ENCODE peak calls at places on chromosomes 1 and 21, in seven cellular contexts. One of them, this sample, is unnamed.

GRCh38 chr1:112905420-112906154 is 50.4 kb downstream of the SLC16A1 start:
- DNase-seq in endodermal cell: no peak
- DNase-seq in fibroblast of villous mesenchyme: peak; percentile 29
- DNase-seq in CD4-positive, alpha-beta T cell: no peak
- DNase-seq in dorsolateral prefrontal cortex: no peak
- DNase-seq in natural killer cell: no peak
- DNase-seq in coronary artery: no peak
- DNase-seq in this sample: no peak

GRCh38 chr21:14864211-14865021 is 200.4 kb downstream of the NRIP1 start:
- DNase-seq in endodermal cell: peak; percentile 87
- DNase-seq in fibroblast of villous mesenchyme: peak; percentile 89
- DNase-seq in CD4-positive, alpha-beta T cell: no peak
- DNase-seq in dorsolateral prefrontal cortex: peak; percentile 78
- DNase-seq in natural killer cell: no peak
- DNase-seq in coronary artery: no peak
- DNase-seq in this sample: peak; percentile 70

GRCh38 chr1:27139980-27140379 is 14.9 kb downstream of the SLC9A1 start:
- DNase-seq in endodermal cell: no peak
- DNase-seq in fibroblast of villous mesenchyme: no peak
- DNase-seq in CD4-positive, alpha-beta T cell: no peak
- DNase-seq in dorsolateral prefrontal cortex: no peak
- DNase-seq in natural killer cell: no peak
- DNase-seq in coronary artery: no peak
- DNase-seq in this sample: no peak

GRCh38 chr21:38927776-38928175 is 122.0 kb downstream of the ETS2 start:
- DNase-seq in endodermal cell: no peak
- DNase-seq in fibroblast of villous mesenchyme: no peak
- DNase-seq in CD4-positive, alpha-beta T cell: no peak
- DNase-seq in dorsolateral prefrontal cortex: no peak
- DNase-seq in natural killer cell: no peak
- DNase-seq in coronary artery: no peak
- DNase-seq in this sample: no peak

GRCh38 chr1:82449671-82450070 is 648.9 kb downstream of the ADGRL2 start:
- DNase-seq in endodermal cell: no peak
- DNase-seq in fibroblast of villous mesenchyme: no peak
- DNase-seq in CD4-positive, alpha-beta T cell: no peak
- DNase-seq in dorsolateral prefrontal cortex: no peak
- DNase-seq in natural killer cell: no peak
- DNase-seq in coronary artery: no peak
- DNase-seq in this sample: no peak

GRCh38 chr1:236289492-236290131 is 7.9 kb upstream of the ERO1B start:
- DNase-seq in endodermal cell: no peak
- DNase-seq in fibroblast of villous mesenchyme: no peak
- DNase-seq in CD4-positive, alpha-beta T cell: no peak
- DNase-seq in dorsolateral prefrontal cortex: no peak
- DNase-seq in natural killer cell: no peak
- DNase-seq in coronary artery: no peak
- DNase-seq in this sample: no peak

GRCh38 chr21:21196848-21197247 is 198.6 kb downstream of the NCAM2 start:
- DNase-seq in endodermal cell: no peak
- DNase-seq in fibroblast of villous mesenchyme: no peak
- DNase-seq in CD4-positive, alpha-beta T cell: no peak
- DNase-seq in dorsolateral prefrontal cortex: no peak
- DNase-seq in natural killer cell: no peak
- DNase-seq in coronary artery: no peak
- DNase-seq in this sample: no peak

GRCh38 chr1:39717809-39718208 is 20.9 kb upstream of the PPIE start:
- DNase-seq in endodermal cell: no peak
- DNase-seq in fibroblast of villous mesenchyme: no peak
- DNase-seq in CD4-positive, alpha-beta T cell: no peak
- DNase-seq in dorsolateral prefrontal cortex: no peak
- DNase-seq in natural killer cell: no peak
- DNase-seq in coronary artery: no peak
- DNase-seq in this sample: no peak

DNA sequence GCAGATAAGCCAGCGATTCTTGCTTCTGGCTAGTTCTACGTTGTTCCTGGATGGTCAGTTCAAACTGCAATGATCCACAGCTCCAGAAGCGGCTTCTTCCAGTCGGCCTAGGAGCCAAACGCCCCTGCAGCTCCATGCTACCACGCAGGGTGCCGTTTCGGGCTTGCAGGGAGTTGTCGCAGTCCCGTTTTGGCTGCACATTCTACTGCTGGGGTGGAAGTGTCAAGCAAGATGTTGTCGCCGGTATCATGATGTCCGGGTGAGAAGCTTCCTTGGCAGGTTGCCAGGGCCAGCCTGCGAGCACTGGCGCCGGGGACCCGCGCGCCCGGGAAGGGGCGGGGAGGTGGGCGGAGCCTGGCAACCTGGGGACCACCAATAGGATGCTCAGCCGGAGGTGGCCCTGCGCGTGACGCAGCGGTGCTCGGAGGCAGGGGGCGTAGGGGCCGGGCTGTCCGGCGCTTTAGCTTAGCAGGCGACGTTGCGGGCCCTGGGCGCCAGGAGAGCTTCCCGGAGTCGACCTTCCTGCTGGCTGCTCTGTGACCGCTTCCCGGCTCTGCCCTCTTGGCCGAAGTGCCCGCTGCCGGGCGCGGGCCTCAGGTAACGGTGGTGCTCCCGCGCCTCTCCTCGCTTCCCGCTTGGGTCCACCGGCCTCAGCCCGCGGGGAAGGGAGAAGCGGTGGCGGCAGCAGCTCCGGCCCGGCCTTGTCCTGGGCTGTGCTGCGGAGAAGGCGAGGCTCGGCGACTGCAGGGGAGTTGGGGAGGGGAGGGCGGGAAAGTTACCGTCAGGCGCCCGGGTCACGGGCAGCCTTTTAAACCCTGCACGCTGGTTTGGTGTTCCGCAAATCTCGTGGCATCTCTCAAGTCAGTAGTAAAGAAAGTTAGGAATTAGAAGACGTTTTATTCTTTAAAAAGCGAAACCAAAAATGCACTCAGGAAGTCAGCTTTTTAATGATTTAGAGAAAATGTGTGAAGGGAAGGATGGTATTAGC is at the start of gene SOAT1:
- DNase-seq in endodermal cell: peak; percentile 98
- DNase-seq in fibroblast of villous mesenchyme: peak; percentile 90
- DNase-seq in CD4-positive, alpha-beta T cell: peak; percentile 89
- DNase-seq in dorsolateral prefrontal cortex: peak; percentile 95
- DNase-seq in natural killer cell: peak; percentile 93
- DNase-seq in coronary artery: peak; percentile 93
- DNase-seq in this sample: peak; percentile 86
- TF ChIP-seq CTCF in endodermal cell: peak; percentile 51
- TF ChIP-seq CTCF in fibroblast of villous mesenchyme: peak; percentile 10
- TF ChIP-seq CTCF in CD4-positive, alpha-beta T cell: no peak
- TF ChIP-seq CTCF in dorsolateral prefrontal cortex: peak; percentile 56
- TF ChIP-seq CTCF in natural killer cell: peak; percentile 8
- TF ChIP-seq CTCF in coronary artery: no peak
- TF ChIP-seq CTCF in this sample: no peak

GRCh38 chr1:55868026-55868425 is 652.9 kb upstream of the USP24 start:
- DNase-seq in endodermal cell: no peak
- DNase-seq in fibroblast of villous mesenchyme: peak; percentile 19
- DNase-seq in CD4-positive, alpha-beta T cell: no peak
- DNase-seq in dorsolateral prefrontal cortex: no peak
- DNase-seq in natural killer cell: no peak
- DNase-seq in coronary artery: no peak
- DNase-seq in this sample: no peak
- TF ChIP-seq CTCF in endodermal cell: peak; percentile 32
- TF ChIP-seq CTCF in fibroblast of villous mesenchyme: peak; percentile 7
- TF ChIP-seq CTCF in CD4-positive, alpha-beta T cell: no peak
- TF ChIP-seq CTCF in dorsolateral prefrontal cortex: no peak
- TF ChIP-seq CTCF in natural killer cell: no peak
- TF ChIP-seq CTCF in coronary artery: no peak
- TF ChIP-seq CTCF in this sample: no peak

GRCh38 chr1:233520510-233521191 is 93.3 kb upstream of the KCNK1 start:
- DNase-seq in endodermal cell: no peak
- DNase-seq in fibroblast of villous mesenchyme: no peak
- DNase-seq in CD4-positive, alpha-beta T cell: no peak
- DNase-seq in dorsolateral prefrontal cortex: no peak
- DNase-seq in natural killer cell: no peak
- DNase-seq in coronary artery: no peak
- DNase-seq in this sample: no peak

GRCh38 chr1:233523047-233523446 is 90.9 kb upstream of the KCNK1 start:
- DNase-seq in endodermal cell: no peak
- DNase-seq in fibroblast of villous mesenchyme: no peak
- DNase-seq in CD4-positive, alpha-beta T cell: no peak
- DNase-seq in dorsolateral prefrontal cortex: no peak
- DNase-seq in natural killer cell: no peak
- DNase-seq in coronary artery: no peak
- DNase-seq in this sample: no peak

GRCh38 chr1:233514946-233515391 is 98.9 kb upstream of the KCNK1 start:
- DNase-seq in endodermal cell: no peak
- DNase-seq in fibroblast of villous mesenchyme: no peak
- DNase-seq in CD4-positive, alpha-beta T cell: no peak
- DNase-seq in dorsolateral prefrontal cortex: no peak
- DNase-seq in natural killer cell: no peak
- DNase-seq in coronary artery: no peak
- DNase-seq in this sample: no peak

GRCh38 chr1:233516732-233517131 is 97.2 kb upstream of the KCNK1 start:
- DNase-seq in endodermal cell: no peak
- DNase-seq in fibroblast of villous mesenchyme: no peak
- DNase-seq in CD4-positive, alpha-beta T cell: no peak
- DNase-seq in dorsolateral prefrontal cortex: no peak
- DNase-seq in natural killer cell: no peak
- DNase-seq in coronary artery: no peak
- DNase-seq in this sample: no peak

GRCh38 chr1:233518344-233518743 is 95.6 kb upstream of the KCNK1 start:
- DNase-seq in endodermal cell: peak; percentile 92
- DNase-seq in fibroblast of villous mesenchyme: peak; percentile 25
- DNase-seq in CD4-positive, alpha-beta T cell: no peak
- DNase-seq in dorsolateral prefrontal cortex: no peak
- DNase-seq in natural killer cell: no peak
- DNase-seq in coronary artery: no peak
- DNase-seq in this sample: no peak
- TF ChIP-seq CTCF in endodermal cell: peak; percentile 92
- TF ChIP-seq CTCF in fibroblast of villous mesenchyme: peak; percentile 54
- TF ChIP-seq CTCF in CD4-positive, alpha-beta T cell: no peak
- TF ChIP-seq CTCF in dorsolateral prefrontal cortex: peak; percentile 69
- TF ChIP-seq CTCF in natural killer cell: no peak
- TF ChIP-seq CTCF in coronary artery: no peak
- TF ChIP-seq CTCF in this sample: peak; percentile 62

GRCh38 chr1:168150283-168150682 is 13.6 kb upstream of the GPR161 start:
- DNase-seq in endodermal cell: no peak
- DNase-seq in fibroblast of villous mesenchyme: no peak
- DNase-seq in CD4-positive, alpha-beta T cell: no peak
- DNase-seq in dorsolateral prefrontal cortex: no peak
- DNase-seq in natural killer cell: no peak
- DNase-seq in coronary artery: no peak
- DNase-seq in this sample: no peak

GRCh38 chr1:168148916-168149315 is 12.2 kb upstream of the GPR161 start:
- DNase-seq in endodermal cell: no peak
- DNase-seq in fibroblast of villous mesenchyme: no peak
- DNase-seq in CD4-positive, alpha-beta T cell: no peak
- DNase-seq in dorsolateral prefrontal cortex: no peak
- DNase-seq in natural killer cell: no peak
- DNase-seq in coronary artery: no peak
- DNase-seq in this sample: no peak

GRCh38 chr1:168141986-168142385 is 5.3 kb upstream of the GPR161 start:
- DNase-seq in endodermal cell: no peak
- DNase-seq in fibroblast of villous mesenchyme: no peak
- DNase-seq in CD4-positive, alpha-beta T cell: no peak
- DNase-seq in dorsolateral prefrontal cortex: no peak
- DNase-seq in natural killer cell: no peak
- DNase-seq in coronary artery: no peak
- DNase-seq in this sample: no peak

GRCh38 chr1:168146160-168146539 is 9.4 kb upstream of the GPR161 start:
- DNase-seq in endodermal cell: no peak
- DNase-seq in fibroblast of villous mesenchyme: no peak
- DNase-seq in CD4-positive, alpha-beta T cell: no peak
- DNase-seq in dorsolateral prefrontal cortex: no peak
- DNase-seq in natural killer cell: no peak
- DNase-seq in coronary artery: no peak
- DNase-seq in this sample: no peak

DNA sequence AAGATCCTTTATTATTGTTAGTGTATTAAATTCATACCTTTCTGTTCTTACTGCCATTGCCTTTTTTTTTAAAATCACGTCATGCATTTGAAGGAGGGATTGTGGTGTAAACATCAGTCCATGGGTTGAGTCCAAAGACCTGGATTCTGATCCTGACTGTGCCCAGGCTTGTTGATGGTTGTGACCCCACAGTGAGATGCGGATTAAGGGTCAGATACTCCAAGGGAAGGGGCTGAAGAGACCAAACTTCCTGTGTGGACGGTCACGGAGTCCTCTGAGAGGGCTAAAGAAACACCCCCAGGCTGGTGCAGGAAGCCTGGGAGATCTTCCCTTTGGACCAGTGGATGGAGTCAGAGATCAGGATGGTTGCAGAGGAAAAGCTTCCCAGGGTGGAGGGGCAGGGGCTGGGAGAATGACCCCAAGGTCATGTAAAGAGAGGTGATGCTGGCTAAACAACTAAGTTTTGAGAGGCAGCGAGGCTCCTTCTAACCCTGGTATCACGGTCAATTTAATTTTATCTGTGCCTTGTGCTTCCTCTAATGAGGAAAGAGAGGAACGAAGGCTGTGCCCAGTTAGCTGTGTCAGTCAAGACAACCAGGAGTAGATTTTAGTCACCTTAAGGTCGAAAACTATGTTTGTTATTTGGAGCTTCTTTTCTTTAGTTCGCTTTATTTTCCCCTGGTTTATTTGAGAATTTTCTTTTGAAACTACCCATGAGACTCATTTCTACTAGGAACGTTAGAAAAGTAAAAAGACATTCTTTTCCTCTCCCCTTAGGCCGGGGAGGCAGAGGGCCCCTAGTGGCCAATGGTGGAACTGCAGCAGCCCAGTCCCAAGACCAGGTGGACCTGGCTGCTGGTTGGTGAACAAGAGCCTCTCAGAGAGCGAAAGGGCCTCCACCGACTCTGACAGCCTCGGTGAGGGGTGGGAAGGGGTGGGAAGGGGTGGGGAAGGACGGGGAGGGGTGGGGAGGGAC is 8.7 kb upstream of the GPR161 start:
- DNase-seq in endodermal cell: peak; percentile 98
- DNase-seq in fibroblast of villous mesenchyme: peak; percentile 83
- DNase-seq in CD4-positive, alpha-beta T cell: peak; percentile 70
- DNase-seq in dorsolateral prefrontal cortex: peak; percentile 62
- DNase-seq in natural killer cell: peak; percentile 77
- DNase-seq in coronary artery: peak; percentile 84
- DNase-seq in this sample: peak; percentile 73
- TF ChIP-seq CTCF in endodermal cell: peak; percentile 92
- TF ChIP-seq CTCF in fibroblast of villous mesenchyme: peak; percentile 99
- TF ChIP-seq CTCF in CD4-positive, alpha-beta T cell: peak; percentile 87
- TF ChIP-seq CTCF in dorsolateral prefrontal cortex: peak; percentile 86
- TF ChIP-seq CTCF in natural killer cell: peak; percentile 89
- TF ChIP-seq CTCF in coronary artery: peak; percentile 96
- TF ChIP-seq CTCF in this sample: peak; percentile 93

GRCh38 chr21:30194701-30195299 is 21.1 kb downstream of the CLDN8 start:
- DNase-seq in endodermal cell: peak; percentile 54
- DNase-seq in fibroblast of villous mesenchyme: peak; percentile 9
- DNase-seq in CD4-positive, alpha-beta T cell: no peak
- DNase-seq in dorsolateral prefrontal cortex: no peak
- DNase-seq in natural killer cell: no peak
- DNase-seq in coronary artery: no peak
- DNase-seq in this sample: no peak
- TF ChIP-seq CTCF in endodermal cell: peak; percentile 91
- TF ChIP-seq CTCF in fibroblast of villous mesenchyme: peak; percentile 21
- TF ChIP-seq CTCF in CD4-positive, alpha-beta T cell: no peak
- TF ChIP-seq CTCF in dorsolateral prefrontal cortex: peak; percentile 60
- TF ChIP-seq CTCF in natural killer cell: no peak
- TF ChIP-seq CTCF in coronary artery: no peak
- TF ChIP-seq CTCF in this sample: peak; percentile 71

GRCh38 chr1:21834094-21834493 is 22.0 kb downstream of the LDLRAD2 start:
- DNase-seq in endodermal cell: no peak
- DNase-seq in fibroblast of villous mesenchyme: no peak
- DNase-seq in CD4-positive, alpha-beta T cell: no peak
- DNase-seq in dorsolateral prefrontal cortex: no peak
- DNase-seq in natural killer cell: no peak
- DNase-seq in coronary artery: no peak
- DNase-seq in this sample: no peak
- TF ChIP-seq CTCF in endodermal cell: no peak
- TF ChIP-seq CTCF in fibroblast of villous mesenchyme: no peak
- TF ChIP-seq CTCF in CD4-positive, alpha-beta T cell: no peak
- TF ChIP-seq CTCF in dorsolateral prefrontal cortex: no peak
- TF ChIP-seq CTCF in natural killer cell: no peak
- TF ChIP-seq CTCF in coronary artery: no peak
- TF ChIP-seq CTCF in this sample: no peak